ENCODE peak calls at places on chromosomes 13 and 19, in four cellular contexts. One of them, this sample, is unnamed.

GRCh38 chr19:20103091-20103501 is 25.3 kb downstream of the ZNF90 start:
- DNase-seq in endodermal cell: peak
- DNase-seq in activated T-cell treated with anti-CD3 and anti-CD28 coated beads for 1 hour: no peak
- DNase-seq in DMS153: no peak
- DNase-seq in this sample: no peak

GRCh38 chr19:10915511-10916091 is 12.8 kb downstream of the YIPF2 start:
- DNase-seq in DMS153: no peak
- DNase-seq in activated T-cell treated with anti-CD3 and anti-CD28 coated beads for 1 hour: no peak
- DNase-seq in endodermal cell: no peak
- DNase-seq in this sample: no peak

GRCh38 chr13:25778808-25779207 is 273.0 kb downstream of the SHISA2 start:
- DNase-seq in endodermal cell: no peak
- DNase-seq in DMS153: no peak
- DNase-seq in activated T-cell treated with anti-CD3 and anti-CD28 coated beads for 1 hour: no peak
- DNase-seq in this sample: no peak

GRCh38 chr13:49927755-49928154 is 8.4 kb downstream of the SPRYD7 start:
- DNase-seq in endodermal cell: no peak
- DNase-seq in activated T-cell treated with anti-CD3 and anti-CD28 coated beads for 1 hour: no peak
- DNase-seq in DMS153: no peak
- DNase-seq in this sample: no peak

GRCh38 chr13:62122434-62122833 is 706.8 kb upstream of the PCDH20 start:
- DNase-seq in DMS153: no peak
- DNase-seq in activated T-cell treated with anti-CD3 and anti-CD28 coated beads for 1 hour: no peak
- DNase-seq in endodermal cell: no peak
- DNase-seq in this sample: no peak

GRCh38 chr19:45607071-45608029 is 5.3 kb upstream of the GPR4 start:
- DNase-seq in activated T-cell treated with anti-CD3 and anti-CD28 coated beads for 1 hour: peak
- DNase-seq in endodermal cell: peak
- DNase-seq in DMS153: peak
- DNase-seq in this sample: peak

GRCh38 chr13:78631077-78631476 is 27.7 kb upstream of the POU4F1 start:
- DNase-seq in activated T-cell treated with anti-CD3 and anti-CD28 coated beads for 1 hour: no peak
- DNase-seq in DMS153: no peak
- DNase-seq in endodermal cell: no peak
- DNase-seq in this sample: no peak

GRCh38 chr13:101150998-101151397 is 265.3 kb downstream of the NALCN start:
- DNase-seq in endodermal cell: no peak
- DNase-seq in activated T-cell treated with anti-CD3 and anti-CD28 coated beads for 1 hour: no peak
- DNase-seq in DMS153: no peak
- DNase-seq in this sample: no peak

GRCh38 chr19:56118666-56119584 is 2.2 kb downstream of the ZNF787 start:
- DNase-seq in DMS153: no peak
- DNase-seq in activated T-cell treated with anti-CD3 and anti-CD28 coated beads for 1 hour: no peak
- DNase-seq in endodermal cell: no peak
- DNase-seq in this sample: no peak

GRCh38 chr13:51246411-51247298 is 24.5 kb downstream of the FAM124A start:
- DNase-seq in endodermal cell: peak
- DNase-seq in DMS153: no peak
- DNase-seq in activated T-cell treated with anti-CD3 and anti-CD28 coated beads for 1 hour: no peak
- DNase-seq in this sample: no peak

GRCh38 chr19:36225219-36225892 is 10.4 kb downstream of the ZNF146 start:
- DNase-seq in DMS153: no peak
- DNase-seq in endodermal cell: no peak
- DNase-seq in activated T-cell treated with anti-CD3 and anti-CD28 coated beads for 1 hour: no peak
- DNase-seq in this sample: no peak

GRCh38 chr13:113820813-113821651 is 42.8 kb downstream of the GAS6 start:
- DNase-seq in endodermal cell: no peak
- DNase-seq in DMS153: peak
- DNase-seq in activated T-cell treated with anti-CD3 and anti-CD28 coated beads for 1 hour: no peak
- DNase-seq in this sample: no peak

GRCh38 chr19:15511671-15512424 is 3.5 kb downstream of the CYP4F22 start:
- DNase-seq in DMS153: no peak
- DNase-seq in activated T-cell treated with anti-CD3 and anti-CD28 coated beads for 1 hour: no peak
- DNase-seq in endodermal cell: no peak
- DNase-seq in this sample: no peak

GRCh38 chr13:99797716-99798115 is 173.9 kb downstream of the ZIC5 start:
- DNase-seq in DMS153: no peak
- DNase-seq in endodermal cell: no peak
- DNase-seq in activated T-cell treated with anti-CD3 and anti-CD28 coated beads for 1 hour: no peak
- DNase-seq in this sample: no peak

GRCh38 chr19:33302974-33303790 is 848 bp upstream of the CEBPA start:
- DNase-seq in activated T-cell treated with anti-CD3 and anti-CD28 coated beads for 1 hour: no peak
- DNase-seq in endodermal cell: peak
- DNase-seq in DMS153: no peak
- DNase-seq in this sample: peak

This sample was measured in activated B cell treated with CpG ODN at 0.5 μM for 24 hours.